ENCODE peak calls at places on chromosomes 13 and 19, in seven cellular contexts. G is brain microvascular endothelial cell, I is MM.1S, U is Peyer's patch, K is heart left ventricle, Q is astrocyte, N is upper lobe of right lung. F is an unnamed sample.
A peak's percentile ranks its signal among the peaks of the same experiment; 100 is the strongest.

GRCh38 chr19:20078696-20079095 is 896 bp downstream of the ZNF90 start:
- DNase-seq in G (peak; percentile 18), I (no peak), U (peak; percentile 49), K (peak; percentile 30), Q (peak; percentile 18), N (peak; percentile 67), F (no peak)

GRCh38 chr19:33472696-33473624 is 48.6 kb downstream of the PEPD start:
- DNase-seq in G (peak; percentile 96), I (no peak), U (peak; percentile 26), K (no peak), Q (peak; percentile 99), N (peak; percentile 33), F (no peak)

GRCh38 chr13:45092668-45093067 is 27.6 kb upstream of the GTF2F2 start:
- DNase-seq in G (no peak), I (no peak), U (no peak), K (no peak), Q (peak; percentile 48), N (no peak), F (no peak)

GRCh38 chr13:103878891-103879605 is 812.8 kb upstream of the SLC10A2 start:
- DNase-seq in G (no peak), I (no peak), U (no peak), K (no peak), Q (peak; percentile 34), N (no peak), F (no peak)

GRCh38 chr19:9128171-9128570 is 1.4 kb upstream of the OR7G3 start:
- DNase-seq in G (peak; percentile 48), I (no peak), U (no peak), K (no peak), Q (no peak), N (no peak), F (no peak)

GRCh38 chr13:93262729-93263128 is 36.1 kb downstream of the GPC6 start:
- DNase-seq in G (peak; percentile 27), I (no peak), U (no peak), K (no peak), Q (peak; percentile 86), N (no peak), F (no peak)

GRCh38 chr13:100954430-100955361 is 280.1 kb upstream of the TMTC4 start:
- DNase-seq in G (peak; percentile 40), I (no peak), U (no peak), K (no peak), Q (peak; percentile 8), N (no peak), F (no peak)

GRCh38 chr13:73578251-73578875 is 519.6 kb downstream of the KLF5 start:
- DNase-seq in G (no peak), I (no peak), U (no peak), K (no peak), Q (peak; percentile 6), N (no peak), F (no peak)

GRCh38 chr19:41893899-41894298 is 10.9 kb downstream of the ARHGEF1 start:
- DNase-seq in G (peak; percentile 15), I (peak; percentile 21), U (no peak), K (no peak), Q (no peak), N (no peak), F (no peak)

DNA sequence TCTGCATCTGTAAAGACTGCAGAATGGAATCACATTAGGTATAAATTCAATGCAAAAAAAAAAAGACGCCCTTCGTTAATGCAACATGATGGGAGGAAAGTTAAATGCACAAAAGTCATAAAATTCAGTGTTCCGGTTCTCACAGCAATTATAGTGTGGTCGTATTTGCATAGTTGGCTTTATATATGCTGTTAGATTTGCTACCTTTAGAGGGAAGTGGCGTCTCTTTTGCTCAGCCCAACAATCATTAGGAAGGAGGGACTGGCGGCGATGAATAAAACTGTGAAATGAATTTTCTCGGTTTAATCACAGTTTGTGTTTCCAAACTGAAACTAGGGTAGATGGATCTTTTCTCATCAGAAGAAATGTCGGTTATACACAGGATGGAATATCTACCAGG is 215.8 kb downstream of the TEX29 start:
- DNase-seq in G (no peak), I (no peak), U (no peak), K (no peak), Q (no peak), N (no peak), F (no peak)
- H3K27ac ChIP-seq in G (no peak overlapping the region), I (no peak overlapping the region), U (no peak overlapping the region), K (no peak overlapping the region), Q (no peak overlapping the region), N (no peak overlapping the region), F (no peak overlapping the region)

GRCh38 chr19:50838239-50838638 is 4.9 kb upstream of the KLK15 start:
- DNase-seq in G (no peak), I (no peak), U (no peak), K (no peak), Q (no peak), N (no peak), F (no peak)
- TF ChIP-seq CTCF in G (no peak), I (peak; percentile 14), U (no peak), K (no peak), Q (no peak), N (no peak), F (no peak)

GRCh38 chr13:98327326-98328314 is 150.6 kb upstream of the RNF113B start:
- DNase-seq in G (peak; percentile 78), I (no peak), U (no peak), K (no peak), Q (peak; percentile 83), N (no peak), F (no peak)
- H3K4me3 ChIP-seq in G (no peak overlapping the region), I (no peak overlapping the region), U (no peak overlapping the region), K (no peak overlapping the region), Q (no peak overlapping the region), N (no peak overlapping the region), F (no peak overlapping the region)

DNA sequence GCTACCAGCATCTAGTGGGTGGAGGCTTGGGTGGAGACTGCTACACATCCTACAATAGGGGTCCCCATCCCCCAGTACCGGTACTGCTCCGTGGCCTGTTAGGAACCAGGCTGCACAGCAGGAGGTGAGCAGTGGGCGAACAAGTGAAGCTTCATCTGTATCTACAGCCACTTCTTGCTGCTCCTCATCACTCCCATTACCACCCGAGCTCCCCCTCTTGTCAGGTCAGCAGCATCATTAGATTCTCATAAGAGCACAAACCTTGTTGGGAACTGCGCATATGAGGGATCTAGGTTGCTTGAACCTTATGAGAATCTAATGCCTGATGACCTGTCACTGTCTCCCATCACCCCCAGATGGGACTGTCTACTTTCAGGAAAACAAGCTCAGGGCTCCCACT is 37.0 kb downstream of the NWD1 start:
- DNase-seq in G (no peak), I (no peak), U (no peak), K (no peak), Q (no peak), N (no peak), F (no peak)
- H3K27ac ChIP-seq in G (no peak overlapping the region), I (no peak overlapping the region), U (no peak overlapping the region), K (no peak overlapping the region), Q (no peak overlapping the region), N (no peak overlapping the region), F (no peak overlapping the region)

GRCh38 chr13:108760129-108760528 is 130.7 kb downstream of the MYO16 start:
- DNase-seq in G (no peak), I (no peak), U (no peak), K (no peak), Q (no peak), N (no peak), F (no peak)

GRCh38 chr13:108755084-108755483 is 125.7 kb downstream of the MYO16 start:
- DNase-seq in G (no peak), I (peak; percentile 34), U (no peak), K (no peak), Q (no peak), N (no peak), F (no peak)
- TF ChIP-seq CTCF in G (no peak), I (no peak), U (no peak), K (no peak), Q (no peak), N (no peak), F (no peak)

GRCh38 chr19:17078038-17078919 is 2.7 kb downstream of the MYO9B start:
- DNase-seq in G (no peak), I (no peak), U (no peak), K (no peak), Q (no peak), N (peak; percentile 81), F (no peak)
- H3K4me3 ChIP-seq in G (no peak overlapping the region), I (no peak overlapping the region), U (no peak overlapping the region), K (no peak overlapping the region), Q (peak overlapping the region; percentile 13), N (no peak overlapping the region), F (peak overlapping the region; percentile 72)

DNA sequence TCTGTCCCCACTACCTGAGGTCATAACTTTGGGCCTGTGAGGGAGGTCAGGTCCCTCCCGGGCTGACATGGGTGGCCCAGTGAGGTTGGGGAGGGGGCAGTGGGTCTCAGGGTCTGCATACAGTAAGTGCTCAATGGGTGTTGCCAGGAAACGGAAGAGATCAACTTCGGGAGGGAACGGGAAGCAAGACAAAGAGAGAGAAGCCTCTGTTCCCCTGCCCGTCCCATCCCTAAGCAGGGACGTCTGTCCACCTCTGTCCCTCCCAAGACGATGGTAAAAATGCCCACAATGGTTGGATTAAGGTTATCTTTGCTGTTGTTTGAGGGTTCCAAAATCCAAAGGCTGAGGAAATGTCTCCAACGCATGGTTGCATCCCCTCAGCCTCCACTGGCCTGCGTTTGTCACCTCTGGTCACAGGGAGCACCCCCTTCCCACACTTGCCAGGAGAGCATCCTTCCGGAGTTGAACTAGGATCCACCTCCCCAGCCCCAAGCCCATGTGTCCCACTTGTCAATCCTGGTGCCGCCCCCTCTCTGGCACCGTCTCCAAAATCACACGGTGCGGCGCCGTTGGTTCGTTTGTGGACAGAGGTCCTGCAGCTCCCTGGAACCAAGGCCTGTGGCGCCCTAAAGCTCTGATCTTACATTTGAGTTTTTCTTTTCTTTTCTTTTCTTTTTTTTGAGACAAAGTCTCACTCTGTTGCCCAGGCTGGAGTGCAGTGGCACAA is 774 bp upstream of the HOMER3 start:
- DNase-seq in G (no peak), I (no peak), U (no peak), K (no peak), Q (no peak), N (no peak), F (no peak)
- H3K27ac ChIP-seq in G (no peak overlapping the region), I (peak overlapping the region; percentile 16), U (no peak overlapping the region), K (peak overlapping the region; percentile 43), Q (no peak overlapping the region), N (no peak overlapping the region), F (peak overlapping the region; percentile 80)

F was measured in coronary artery.